ENCODE peak calls at places on chromosome 3, in six cellular contexts. Z is MM.1S; P is gastrocnemius medialis; F is H9; B is CD8-positive, alpha-beta T cell; V is IMR-90. H is an unnamed sample.

GRCh38 chr3:13025090-13025489 is 48.1 kb downstream of the IQSEC1 start:
- DNase-seq in P (no peak), B (no peak), V (peak; percentile 71), F (no peak), Z (no peak), H (no peak)

GRCh38 chr3:125103406-125103805 is 47.6 kb upstream of the HEG1 start:
- DNase-seq in B (no peak), F (no peak), Z (no peak), V (no peak), P (no peak), H (no peak)

GRCh38 chr3:188507244-188507720 is 353.3 kb downstream of the LPP start:
- DNase-seq in Z (no peak), P (no peak), F (no peak), B (no peak), V (peak; percentile 97), H (no peak)

GRCh38 chr3:133697960-133698359 is 36.2 kb upstream of the TOPBP1 start:
- DNase-seq in V (no peak), B (no peak), F (no peak), P (no peak), Z (no peak), H (no peak)

GRCh38 chr3:156307704-156308103 is 187.3 kb downstream of the KCNAB1 start:
- DNase-seq in P (no peak), Z (no peak), B (no peak), F (no peak), V (peak; percentile 84), H (peak; percentile 47)

GRCh38 chr3:69541059-69541471 is 155.2 kb upstream of the FRMD4B start:
- DNase-seq in P (no peak), F (peak; percentile 31), V (no peak), Z (no peak), B (no peak), H (no peak)

GRCh38 chr3:61991706-61992105 is 381.6 kb downstream of the FEZF2 start:
- DNase-seq in F (no peak), Z (no peak), P (no peak), V (no peak), B (no peak), H (no peak)

GRCh38 chr3:47343471-47343971 is 37.3 kb upstream of the PTPN23 start:
- DNase-seq in Z (no peak), B (no peak), P (no peak), V (no peak), F (no peak), H (no peak)

GRCh38 chr3:124032351-124032880 is 40.5 kb upstream of the ROPN1 start:
- DNase-seq in V (no peak), Z (no peak), P (peak; percentile 16), F (peak; percentile 41), B (no peak), H (peak; percentile 59)

GRCh38 chr3:8069471-8069870 is 432.2 kb upstream of the LMCD1 start:
- DNase-seq in Z (no peak), V (no peak), B (no peak), P (no peak), F (no peak), H (no peak)
- TF ChIP-seq CTCF in Z (no peak), V (no peak), B (no peak), P (no peak), F (no peak), H (no peak)

GRCh38 chr3:58025406-58025805 is 17.2 kb downstream of the FLNB start:
- DNase-seq in V (no peak), Z (no peak), B (no peak), F (no peak), P (no peak), H (no peak)

GRCh38 chr3:58027704-58028317 is 19.6 kb downstream of the FLNB start:
- DNase-seq in B (no peak), F (no peak), Z (no peak), P (no peak), V (no peak), H (no peak)

GRCh38 chr3:58026598-58026997 is 18.4 kb downstream of the FLNB start:
- DNase-seq in B (no peak), V (no peak), P (no peak), Z (no peak), F (no peak), H (no peak)

GRCh38 chr3:58023536-58023935 is 15.3 kb downstream of the FLNB start:
- DNase-seq in V (no peak), P (no peak), B (no peak), F (no peak), Z (no peak), H (no peak)

DNA sequence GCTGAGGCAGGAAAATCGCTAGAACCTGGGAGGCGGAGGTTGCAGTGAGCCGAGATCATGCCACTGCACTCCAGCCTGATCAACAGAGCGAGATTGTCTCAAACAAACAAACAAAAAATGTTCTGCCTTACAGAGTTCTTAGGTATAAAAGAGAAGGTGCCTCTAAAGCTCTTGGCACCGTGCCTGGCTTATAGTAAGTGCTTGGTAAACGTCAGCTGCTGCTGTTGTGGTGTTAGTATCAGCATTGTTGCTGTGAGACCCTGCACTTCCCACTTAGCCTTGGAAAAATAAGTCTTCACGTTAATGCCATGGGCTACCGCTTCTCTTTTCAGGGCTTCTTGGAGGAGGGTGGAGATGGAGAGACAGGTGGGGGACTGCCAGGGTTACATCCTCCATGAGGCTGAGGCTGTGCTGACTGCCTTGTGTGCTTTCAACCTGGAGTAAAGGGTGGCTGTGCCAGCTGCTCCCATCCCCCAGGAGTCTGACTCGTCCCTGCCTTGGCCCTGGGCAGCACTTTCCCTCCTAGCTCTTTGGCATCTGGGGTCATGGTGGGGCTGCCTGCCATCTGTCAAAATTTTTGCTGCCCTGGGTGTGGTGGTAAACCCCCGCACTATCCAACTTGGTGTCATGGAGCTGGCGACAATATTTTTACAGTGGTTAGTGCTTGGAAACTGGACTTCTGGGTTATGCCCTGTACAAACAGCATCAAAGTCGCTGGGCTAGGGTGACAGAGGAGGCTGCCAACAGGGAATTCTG is 17.8 kb downstream of the FLNB start:
- DNase-seq in V (peak; percentile 68), F (no peak), B (no peak), Z (no peak), P (no peak), H (no peak)
- H3K27ac ChIP-seq in V (no peak overlapping the region), F (no peak overlapping the region), B (no peak overlapping the region), Z (no peak overlapping the region), P (peak overlapping the region; percentile 6), H (peak overlapping the region; percentile 53)

GRCh38 chr3:172213168-172213567 is 173.8 kb downstream of the FNDC3B start:
- DNase-seq in F (no peak), P (no peak), B (no peak), V (peak; percentile 81), Z (no peak), H (no peak)

GRCh38 chr3:172211123-172211522 is 171.7 kb downstream of the FNDC3B start:
- DNase-seq in B (no peak), V (peak; percentile 25), P (no peak), Z (no peak), F (no peak), H (no peak)

GRCh38 chr3:172216843-172217404 is 177.5 kb downstream of the FNDC3B start:
- DNase-seq in Z (no peak), F (no peak), P (no peak), B (no peak), V (no peak), H (no peak)

GRCh38 chr3:172216267-172216666 is 176.9 kb downstream of the FNDC3B start:
- DNase-seq in F (no peak), V (no peak), P (no peak), Z (no peak), B (no peak), H (no peak)

GRCh38 chr3:172213765-172214358 is 174.5 kb downstream of the FNDC3B start:
- DNase-seq in V (no peak), P (no peak), F (no peak), B (no peak), Z (no peak), H (no peak)
- TF ChIP-seq CTCF in V (no peak), P (no peak), F (no peak), B (no peak), Z (no peak), H (no peak)

GRCh38 chr3:113166719-113167492 is 44.5 kb upstream of the BOC start:
- DNase-seq in B (no peak), V (peak; percentile 65), Z (no peak), P (peak; percentile 22), F (peak; percentile 57), H (peak; percentile 75)
- H3K27ac ChIP-seq in B (no peak overlapping the region), V (peak overlapping the region; percentile 76), Z (no peak overlapping the region), P (peak overlapping the region; percentile 49), F (no peak overlapping the region), H (peak overlapping the region; percentile 87)

GRCh38 chr3:184685646-184686045 is 26.2 kb downstream of the MAGEF1 start:
- DNase-seq in V (no peak), Z (no peak), B (no peak), F (no peak), P (no peak), H (no peak)

GRCh38 chr3:184690236-184690883 is 21.5 kb downstream of the MAGEF1 start:
- DNase-seq in Z (no peak), V (no peak), B (no peak), F (no peak), P (no peak), H (no peak)

GRCh38 chr3:184688872-184689271 is 23.0 kb downstream of the MAGEF1 start:
- DNase-seq in V (no peak), B (no peak), Z (no peak), F (no peak), P (no peak), H (no peak)

GRCh38 chr3:184687363-184688049 is 24.4 kb downstream of the MAGEF1 start:
- DNase-seq in F (no peak), V (no peak), Z (no peak), B (no peak), P (no peak), H (peak; percentile 45)

DNA sequence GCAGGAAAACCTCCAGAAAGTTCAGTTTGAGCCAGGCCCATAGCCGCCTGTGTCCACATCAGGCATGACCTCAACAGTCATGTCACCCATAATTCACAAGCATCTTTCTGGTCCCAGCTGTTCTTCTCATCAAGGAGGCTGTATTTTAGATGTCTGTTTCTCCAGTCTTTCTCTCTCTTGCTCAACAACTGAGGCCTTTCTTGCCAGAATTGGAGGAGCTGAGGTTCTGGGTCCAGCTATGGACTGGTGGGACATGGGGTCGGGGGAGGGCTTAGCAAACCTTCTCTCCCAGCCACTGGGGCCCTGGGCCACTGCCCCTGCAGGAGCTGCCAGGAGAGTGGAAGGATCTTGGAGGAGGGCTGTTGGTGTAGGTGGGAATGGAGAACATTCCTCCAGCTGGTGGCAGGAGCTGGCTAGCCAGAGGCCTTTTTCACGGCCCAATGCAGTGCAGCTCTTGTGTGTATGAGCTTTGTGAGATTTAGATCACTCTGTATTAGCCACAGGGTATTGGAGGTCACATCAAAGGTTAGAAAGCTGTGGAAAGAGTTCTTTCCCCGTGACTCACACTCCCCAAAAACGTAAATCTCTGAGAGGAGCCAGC is 23.5 kb downstream of the MAGEF1 start:
- DNase-seq in P (no peak), F (no peak), V (peak; percentile 91), Z (no peak), B (no peak), H (peak; percentile 70)
- TF ChIP-seq CTCF in P (no peak), F (no peak), V (peak; percentile 20), Z (no peak), B (no peak), H (no peak)

H was measured in uterus.